ENCODE peak calls at places on chromosomes 16 and 17, in five cellular contexts. P, H, C, Z and K are unnamed samples.

GRCh38 chr16:14309001-14309886 is 238.1 kb downstream of the MRTFB start:
- DNase-seq in Z (no peak), H (no peak), P (no peak), C (no peak), K (peak; percentile 65)

GRCh38 chr16:55913717-55914116 is 38.5 kb upstream of the CES5A start:
- DNase-seq in C (no peak), P (no peak), H (no peak), Z (no peak), K (no peak)

GRCh38 chr16:11111166-11111565 is 144.8 kb downstream of the SOCS1 start:
- DNase-seq in Z (no peak), P (no peak), H (no peak), C (no peak), K (no peak)

GRCh38 chr17:74012465-74012864 is 191.0 kb upstream of the RPL38 start:
- DNase-seq in C (no peak), Z (no peak), H (peak; percentile 15), P (no peak), K (no peak)

GRCh38 chr17:29116652-29117439 is 63.4 kb downstream of the MYO18A start:
- DNase-seq in Z (peak; percentile 57), P (peak; percentile 5), H (peak; percentile 18), C (peak; percentile 77), K (peak; percentile 93)

GRCh38 chr17:77872714-77873517 is 85.6 kb upstream of the TNRC6C start:
- DNase-seq in P (no peak), Z (no peak), H (no peak), C (no peak), K (no peak)

GRCh38 chr17:2400877-2401425 is at the start of gene MNT:
- DNase-seq in P (no peak), C (peak; percentile 89), H (peak; percentile 86), Z (peak; percentile 82), K (peak; percentile 94)

GRCh38 chr16:59632266-59632855 is 898.2 kb upstream of the GOT2 start:
- DNase-seq in Z (no peak), C (no peak), P (no peak), H (no peak), K (no peak)

GRCh38 chr16:31072540-31073072 is 1.4 kb downstream of the ZNF668 start:
- DNase-seq in C (peak; percentile 62), H (peak; percentile 27), Z (no peak), P (no peak), K (no peak)

GRCh38 chr16:87468550-87468949 is 24.3 kb downstream of the ZCCHC14 start:
- DNase-seq in P (no peak), H (no peak), Z (no peak), C (no peak), K (no peak)

GRCh38 chr16:9302102-9302501 is 210.7 kb downstream of the HAPSTR1 start:
- DNase-seq in P (no peak), Z (no peak), H (no peak), C (no peak), K (no peak)

GRCh38 chr16:9300252-9300651 is 208.8 kb downstream of the HAPSTR1 start:
- DNase-seq in C (no peak), H (no peak), P (no peak), Z (no peak), K (no peak)

GRCh38 chr16:9296273-9296593 is 204.8 kb downstream of the HAPSTR1 start:
- DNase-seq in Z (no peak), C (no peak), H (no peak), P (no peak), K (no peak)

DNA sequence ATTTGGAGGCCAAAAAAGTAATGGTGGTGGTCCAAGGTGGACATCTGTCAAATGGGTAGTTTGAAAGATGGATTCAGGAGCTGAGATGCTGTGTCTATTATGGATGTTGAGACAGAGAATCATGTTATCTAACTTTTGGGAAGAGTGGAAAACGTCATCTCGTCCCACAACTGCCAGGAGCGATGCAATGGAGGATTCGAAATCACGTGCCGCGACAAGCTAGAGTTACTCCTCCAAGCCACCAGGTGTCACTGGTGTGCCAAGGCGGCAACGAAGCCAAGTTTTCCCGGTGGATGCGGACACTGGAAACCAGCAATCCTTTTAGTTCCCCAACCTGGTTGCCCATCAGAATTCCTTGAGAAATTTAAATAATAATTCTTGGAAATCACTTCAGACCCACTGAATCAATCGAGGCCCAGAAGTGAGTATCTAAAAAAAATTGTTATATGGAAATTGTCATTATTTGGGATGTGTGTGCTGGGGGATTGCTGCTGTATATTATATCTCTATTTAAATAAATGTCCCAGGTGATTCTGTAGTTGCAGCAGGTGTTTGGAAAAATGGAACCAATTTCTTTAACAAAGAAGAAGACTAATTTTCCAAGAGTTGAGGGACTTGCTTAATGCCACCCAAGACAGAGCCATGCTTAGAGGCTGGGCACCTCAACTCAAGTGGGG is 206.1 kb downstream of the HAPSTR1 start:
- DNase-seq in H (peak; percentile 63), P (no peak), C (peak; percentile 57), Z (peak; percentile 21), K (peak; percentile 75)
- TF ChIP-seq CREB1 in H (no peak), P (no peak), C (no peak), Z (no peak), K (no peak)

DNA sequence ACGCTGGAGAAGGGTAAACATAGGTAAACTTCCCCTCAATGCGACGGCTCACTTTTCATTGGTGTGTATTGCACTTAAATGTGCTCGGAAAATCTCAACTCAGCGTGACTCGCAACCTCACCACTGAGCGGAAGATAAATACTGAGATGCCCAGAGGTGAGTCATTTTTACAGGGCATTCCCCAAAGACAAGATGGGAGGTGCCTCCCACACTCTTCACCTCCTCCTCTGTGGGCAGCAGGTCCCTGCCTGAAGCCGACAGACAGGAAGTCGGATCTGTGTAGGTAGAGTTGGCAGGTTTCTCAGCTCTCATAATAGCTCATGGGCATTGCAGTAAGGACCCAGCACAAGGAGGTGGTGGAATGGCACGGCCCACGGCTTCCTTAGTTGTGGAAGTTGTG is 274.6 kb upstream of the HSBP1 start:
- DNase-seq in C (no peak), H (no peak), P (no peak), Z (no peak), K (no peak)
- TF ChIP-seq MAX in C (no peak), H (no peak), P (no peak), Z (no peak), K (no peak)

DNA sequence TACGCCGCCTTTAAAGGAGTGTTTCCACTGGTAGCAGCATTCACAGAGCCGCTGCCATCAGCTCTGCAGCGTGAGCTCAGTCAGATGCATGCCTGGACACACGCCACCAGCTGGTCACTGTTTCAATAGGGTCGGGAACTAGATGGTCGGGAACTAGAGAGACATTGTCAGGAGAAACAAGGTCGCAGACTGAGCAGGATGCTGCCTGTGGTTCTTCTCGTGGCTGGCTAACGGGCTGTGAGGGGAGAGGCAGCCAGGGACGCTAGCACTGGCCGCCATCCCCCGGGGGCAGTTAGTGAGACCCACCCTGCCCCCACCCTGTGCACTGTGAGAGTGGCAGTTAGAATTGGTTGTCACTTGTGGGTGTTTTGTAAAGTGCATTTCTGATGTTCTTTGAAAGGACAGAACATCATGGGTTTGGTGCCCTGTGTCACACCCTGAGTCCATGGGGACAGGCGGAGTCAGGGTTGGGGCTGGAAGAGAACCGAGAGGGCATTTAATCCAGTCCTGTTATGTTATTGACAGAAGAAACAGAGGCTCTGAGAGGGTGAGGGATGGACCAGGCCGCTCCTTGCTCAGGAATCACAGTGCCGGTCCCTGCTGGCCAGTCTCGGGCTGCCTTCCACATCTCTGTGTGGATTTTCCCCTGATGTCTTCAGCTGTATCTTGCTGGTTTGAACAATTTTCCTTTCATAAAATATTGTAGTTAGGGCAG is 86.4 kb downstream of the SPECC1 start:
- DNase-seq in Z (peak; percentile 21), C (peak; percentile 18), P (no peak), H (peak; percentile 43), K (peak; percentile 54)
- TF ChIP-seq CTCF in Z (peak; percentile 53), C (peak; percentile 35), P (no peak), H (peak; percentile 70), K (no peak)

DNA sequence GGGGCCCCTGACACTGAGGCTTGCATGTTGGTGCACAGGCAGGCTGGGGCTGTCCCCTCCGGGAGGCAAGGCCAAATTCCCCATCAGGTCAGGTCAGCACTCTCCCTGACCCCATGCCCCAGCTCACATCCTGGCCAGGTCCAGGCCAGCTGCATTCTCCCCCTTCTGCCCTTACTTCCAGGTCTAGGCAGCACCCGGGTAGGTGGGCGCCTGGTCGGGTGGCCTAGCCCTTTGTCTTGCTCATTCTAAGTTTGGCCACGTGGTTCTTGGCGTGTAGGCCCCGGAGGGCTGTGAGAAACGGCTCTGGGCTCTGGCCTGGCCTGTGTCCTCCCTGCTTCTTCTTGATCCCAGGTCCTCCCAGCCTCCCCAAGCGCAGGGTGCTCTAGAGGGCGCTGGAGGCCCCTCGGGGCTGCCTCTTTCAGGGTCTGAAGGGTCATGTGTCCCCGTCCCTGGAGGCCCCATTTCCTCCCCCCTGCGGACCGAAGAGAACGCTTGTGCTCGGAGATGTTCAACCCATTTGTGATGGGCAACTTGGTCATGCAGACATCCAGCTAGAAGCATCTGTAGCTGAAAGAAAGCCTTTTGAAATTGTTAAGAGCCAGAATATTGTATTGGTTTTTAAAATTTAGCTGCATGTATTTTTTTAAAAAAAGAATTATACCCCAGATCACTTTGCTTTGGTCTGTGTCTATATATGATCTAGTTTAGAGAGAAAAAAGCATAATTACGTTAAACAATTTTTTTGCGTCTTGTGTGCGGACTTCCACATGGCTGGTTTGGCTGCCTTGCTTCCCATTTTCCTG is 6.7 kb downstream of the BAHCC1 start:
- DNase-seq in C (peak; percentile 84), H (no peak), P (no peak), Z (no peak), K (peak; percentile 71)
- TF ChIP-seq CREB1 in C (no peak), H (no peak), P (no peak), Z (no peak), K (no peak)